ENCODE peak calls at places on chromosomes 7 and 10, in eight cellular contexts. V is neural crest cell, Y is amygdala, M is COR-L47, W is posterior cingulate gyrus, H is foreskin fibroblast, J is brain microvascular endothelial cell, Q is T-helper 17 cell. Z is an unnamed sample.

GRCh38 chr7:40604601-40605438 is 470.0 kb downstream of the SUGCT start:
- DNase-seq in V (peak), Y (peak), M (peak), W (peak), H (peak), J (peak), Q (no peak), Z (no peak)

GRCh38 chr7:36601596-36601995 is 122.7 kb downstream of the AOAH start:
- DNase-seq in V (no peak), Y (no peak), M (no peak), W (no peak), H (peak), J (peak), Q (no peak), Z (no peak)

GRCh38 chr10:89032141-89032814 is 41.7 kb downstream of the FAS start:
- DNase-seq in V (no peak), Y (no peak), M (no peak), W (no peak), H (peak), J (peak), Q (no peak), Z (no peak)

GRCh38 chr10:123974406-123974805 is 82.8 kb upstream of the CPXM2 start:
- DNase-seq in V (no peak), Y (no peak), M (no peak), W (no peak), H (peak), J (peak), Q (no peak), Z (no peak)

GRCh38 chr10:7218974-7219373 is 191.9 kb downstream of the SFMBT2 start:
- DNase-seq in V (no peak), Y (no peak), M (no peak), W (no peak), H (peak), J (no peak), Q (no peak), Z (no peak)

GRCh38 chr10:45000138-45000763 is 472 bp upstream of the ZNF22 start:
- DNase-seq in V (no peak), Y (no peak), M (no peak), W (no peak), H (peak), J (peak), Q (no peak), Z (no peak)

GRCh38 chr10:99527526-99528255 is 5.1 kb upstream of the NKX2-3 start:
- DNase-seq in V (no peak), Y (no peak), M (no peak), W (no peak), H (no peak), J (no peak), Q (no peak), Z (no peak)

GRCh38 chr10:77442790-77443189 is 194.8 kb downstream of the KCNMA1 start:
- DNase-seq in V (no peak), Y (no peak), M (peak), W (no peak), H (no peak), J (no peak), Q (no peak), Z (no peak)

GRCh38 chr7:39413866-39414668 is 152.1 kb upstream of the YAE1 start:
- DNase-seq in V (peak), Y (no peak), M (peak), W (peak), H (peak), J (peak), Q (peak), Z (peak)

GRCh38 chr7:41046221-41046761 is 656.6 kb downstream of the INHBA start:
- DNase-seq in V (no peak), Y (no peak), M (no peak), W (no peak), H (peak), J (peak), Q (no peak), Z (no peak)

GRCh38 chr7:116986611-116987565 is 33.6 kb downstream of the ST7 start:
- DNase-seq in V (no peak), Y (no peak), M (no peak), W (no peak), H (peak), J (no peak), Q (no peak), Z (no peak)

GRCh38 chr10:105291571-105291970 is 650.5 kb downstream of the SORCS3 start:
- DNase-seq in V (no peak), Y (no peak), M (no peak), W (no peak), H (no peak), J (no peak), Q (no peak), Z (no peak)

GRCh38 chr7:92621026-92621540 is 30.9 kb upstream of the FAM133B start:
- DNase-seq in V (peak), Y (no peak), M (peak), W (peak), H (peak), J (peak), Q (peak), Z (no peak)

GRCh38 chr7:79709574-79710409 is 256.3 kb upstream of the MAGI2 start:
- DNase-seq in V (no peak), Y (no peak), M (peak), W (no peak), H (peak), J (peak), Q (no peak), Z (no peak)

GRCh38 chr10:17950726-17951125 is 992 bp upstream of the SLC39A12 start:
- DNase-seq in V (no peak), Y (no peak), M (no peak), W (no peak), H (no peak), J (no peak), Q (no peak), Z (no peak)

GRCh38 chr10:103668351-103669242 is 175.1 kb downstream of the NEURL1 start:
- DNase-seq in V (no peak), Y (no peak), M (no peak), W (peak), H (peak), J (peak), Q (no peak), Z (peak)

GRCh38 chr10:52883996-52884871 is 111.7 kb upstream of the MBL2 start:
- DNase-seq in V (peak), Y (no peak), M (peak), W (no peak), H (peak), J (peak), Q (no peak), Z (peak)

GRCh38 chr7:94393251-94393758 is 1.4 kb upstream of the COL1A2 start:
- DNase-seq in V (peak), Y (no peak), M (no peak), W (no peak), H (peak), J (peak), Q (no peak), Z (no peak)

GRCh38 chr10:99908512-99908911 is 101.2 kb downstream of the DNMBP start:
- DNase-seq in V (no peak), Y (no peak), M (no peak), W (no peak), H (peak), J (no peak), Q (no peak), Z (no peak)

GRCh38 chr7:137798073-137798763 is 48.6 kb downstream of the DGKI start:
- DNase-seq in V (no peak), Y (no peak), M (no peak), W (no peak), H (no peak), J (no peak), Q (no peak), Z (no peak)

GRCh38 chr7:25098096-25099046 is 26.7 kb downstream of the CYCS start:
- DNase-seq in V (peak), Y (no peak), M (peak), W (no peak), H (peak), J (peak), Q (peak), Z (peak)

GRCh38 chr7:129122751-129123516 is 21.6 kb upstream of the TSPAN33 start:
- DNase-seq in V (no peak), Y (no peak), M (no peak), W (no peak), H (no peak), J (peak), Q (no peak), Z (no peak)

GRCh38 chr10:68176797-68177196 is 55.1 kb downstream of the ATOH7 start:
- DNase-seq in V (no peak), Y (no peak), M (no peak), W (no peak), H (no peak), J (no peak), Q (no peak), Z (no peak)

GRCh38 chr10:74778436-74779094 is 47.8 kb upstream of the KAT6B start:
- DNase-seq in V (no peak), Y (no peak), M (no peak), W (no peak), H (no peak), J (no peak), Q (no peak), Z (no peak)

GRCh38 chr7:47190462-47190861 is 391.4 kb downstream of the TNS3 start:
- DNase-seq in V (no peak), Y (no peak), M (no peak), W (no peak), H (no peak), J (no peak), Q (no peak), Z (no peak)

GRCh38 chr7:16298221-16298620 is 123.1 kb downstream of the CRPPA start:
- DNase-seq in V (no peak), Y (no peak), M (no peak), W (no peak), H (no peak), J (no peak), Q (no peak), Z (no peak)

GRCh38 chr10:69506834-69507643 is 55.8 kb downstream of the TSPAN15 start:
- DNase-seq in V (no peak), Y (no peak), M (no peak), W (no peak), H (no peak), J (no peak), Q (no peak), Z (no peak)

GRCh38 chr7:104096683-104097082 is 107.2 kb upstream of the RELN start:
- DNase-seq in V (peak), Y (no peak), M (no peak), W (no peak), H (no peak), J (peak), Q (no peak), Z (no peak)

GRCh38 chr10:121015916-121016315 is 164.8 kb downstream of the WDR11 start:
- DNase-seq in V (no peak), Y (no peak), M (no peak), W (no peak), H (no peak), J (no peak), Q (no peak), Z (no peak)

GRCh38 chr7:36563706-36564325 is 160.5 kb downstream of the AOAH start:
- DNase-seq in V (no peak), Y (no peak), M (no peak), W (no peak), H (peak), J (no peak), Q (no peak), Z (no peak)

GRCh38 chr10:17673517-17674051 is 29.6 kb downstream of the STAM start:
- DNase-seq in V (no peak), Y (no peak), M (no peak), W (no peak), H (peak), J (peak), Q (no peak), Z (no peak)

GRCh38 chr7:97064972-97065587 is 40.4 kb upstream of the DLX5 start:
- DNase-seq in V (peak), Y (no peak), M (peak), W (no peak), H (peak), J (peak), Q (no peak), Z (no peak)

GRCh38 chr10:125407000-125407502 is 246.7 kb upstream of the CTBP2 start:
- DNase-seq in V (no peak), Y (no peak), M (peak), W (no peak), H (peak), J (peak), Q (no peak), Z (no peak)

GRCh38 chr7:876972-877311 is 588 bp downstream of the GET4 start:
- DNase-seq in V (no peak), Y (no peak), M (no peak), W (no peak), H (no peak), J (no peak), Q (no peak), Z (no peak)

GRCh38 chr10:2119316-2119715 is 382.0 kb upstream of the ADARB2 start:
- DNase-seq in V (no peak), Y (no peak), M (no peak), W (no peak), H (peak), J (no peak), Q (no peak), Z (no peak)

GRCh38 chr7:32223071-32223650 is 153.0 kb upstream of the PDE1C start:
- DNase-seq in V (no peak), Y (no peak), M (no peak), W (no peak), H (no peak), J (no peak), Q (no peak), Z (no peak)

GRCh38 chr7:6650086-6650485 is 13.0 kb downstream of the ZNF316 start:
- DNase-seq in V (no peak), Y (no peak), M (no peak), W (no peak), H (no peak), J (no peak), Q (no peak), Z (no peak)

GRCh38 chr10:132293416-132294195 is 14.1 kb downstream of the STK32C start:
- DNase-seq in V (no peak), Y (no peak), M (no peak), W (no peak), H (no peak), J (no peak), Q (peak), Z (peak)

GRCh38 chr7:5622746-5623145 is 158.7 kb downstream of the RNF216 start:
- DNase-seq in V (no peak), Y (no peak), M (no peak), W (no peak), H (no peak), J (no peak), Q (no peak), Z (no peak)

GRCh38 chr10:114782666-114783065 is 38.9 kb upstream of the FHIP2A start:
- DNase-seq in V (no peak), Y (no peak), M (no peak), W (no peak), H (no peak), J (no peak), Q (no peak), Z (no peak)

Z was measured in frontal cortex.